ENCODE peak calls at places on chromosomes 7 and 10, in five cellular contexts. One of them, this sample, is unnamed.
A peak's percentile ranks its signal among the peaks of the same experiment; 100 is the strongest.

GRCh38 chr7:78787854-78788253 is 665.6 kb downstream of the MAGI2 start:
- DNase-seq in HFF-Myc: no peak
- DNase-seq in HCEC 1CT: no peak
- DNase-seq in NCI-H2081: no peak
- DNase-seq in cerebellar cortex: no peak
- DNase-seq in this sample: no peak

GRCh38 chr10:19724287-19724686 is 91.9 kb upstream of the PLXDC2 start:
- DNase-seq in NCI-H2081: no peak
- DNase-seq in HCEC 1CT: no peak
- DNase-seq in cerebellar cortex: no peak
- DNase-seq in HFF-Myc: no peak
- DNase-seq in this sample: no peak

GRCh38 chr10:32340596-32341180 is 6.3 kb downstream of the EPC1 start:
- DNase-seq in cerebellar cortex: no peak
- DNase-seq in NCI-H2081: no peak
- DNase-seq in HCEC 1CT: no peak
- DNase-seq in HFF-Myc: no peak
- DNase-seq in this sample: no peak

GRCh38 chr7:17371656-17372524 is 73.4 kb downstream of the AHR start:
- DNase-seq in HCEC 1CT: peak; percentile 97
- DNase-seq in cerebellar cortex: no peak
- DNase-seq in HFF-Myc: peak; percentile 85
- DNase-seq in NCI-H2081: no peak
- DNase-seq in this sample: peak; percentile 68

GRCh38 chr7:102064361-102065025 is 222.2 kb upstream of the SH2B2 start:
- DNase-seq in NCI-H2081: no peak
- DNase-seq in HFF-Myc: no peak
- DNase-seq in HCEC 1CT: no peak
- DNase-seq in cerebellar cortex: peak; percentile 66
- DNase-seq in this sample: no peak

GRCh38 chr7:33832326-33832725 is 73.0 kb upstream of the BMPER start:
- DNase-seq in NCI-H2081: no peak
- DNase-seq in HCEC 1CT: no peak
- DNase-seq in HFF-Myc: no peak
- DNase-seq in cerebellar cortex: no peak
- DNase-seq in this sample: no peak

GRCh38 chr7:117707080-117707479 is 166.2 kb downstream of the CTTNBP2 start:
- DNase-seq in HCEC 1CT: no peak
- DNase-seq in cerebellar cortex: no peak
- DNase-seq in NCI-H2081: no peak
- DNase-seq in HFF-Myc: no peak
- DNase-seq in this sample: no peak

GRCh38 chr10:8596929-8597472 is 542.5 kb downstream of the GATA3 start:
- DNase-seq in cerebellar cortex: no peak
- DNase-seq in HFF-Myc: no peak
- DNase-seq in HCEC 1CT: no peak
- DNase-seq in NCI-H2081: no peak
- DNase-seq in this sample: no peak

GRCh38 chr7:43737467-43738127 is 8.3 kb upstream of the COA1 start:
- DNase-seq in cerebellar cortex: no peak
- DNase-seq in NCI-H2081: no peak
- DNase-seq in HFF-Myc: no peak
- DNase-seq in HCEC 1CT: no peak
- DNase-seq in this sample: no peak

GRCh38 chr7:41771717-41772116 is 68.8 kb upstream of the INHBA start:
- DNase-seq in HCEC 1CT: no peak
- DNase-seq in HFF-Myc: no peak
- DNase-seq in NCI-H2081: no peak
- DNase-seq in cerebellar cortex: no peak
- DNase-seq in this sample: no peak

GRCh38 chr10:10432306-10433035 is 585.2 kb upstream of the CELF2 start:
- DNase-seq in cerebellar cortex: peak; percentile 45
- DNase-seq in HFF-Myc: no peak
- DNase-seq in NCI-H2081: no peak
- DNase-seq in HCEC 1CT: no peak
- DNase-seq in this sample: no peak

GRCh38 chr7:42219447-42219846 is 17.6 kb downstream of the GLI3 start:
- DNase-seq in cerebellar cortex: no peak
- DNase-seq in HCEC 1CT: no peak
- DNase-seq in HFF-Myc: no peak
- DNase-seq in NCI-H2081: no peak
- DNase-seq in this sample: no peak

GRCh38 chr7:107014381-107015023 is 30.0 kb upstream of the PRKAR2B start:
- DNase-seq in cerebellar cortex: no peak
- DNase-seq in HFF-Myc: peak; percentile 11
- DNase-seq in NCI-H2081: no peak
- DNase-seq in HCEC 1CT: peak; percentile 35
- DNase-seq in this sample: no peak

GRCh38 chr10:102186128-102186527 is 33.9 kb downstream of the NOLC1 start:
- DNase-seq in HCEC 1CT: peak; percentile 64
- DNase-seq in HFF-Myc: no peak
- DNase-seq in NCI-H2081: no peak
- DNase-seq in cerebellar cortex: peak; percentile 40
- DNase-seq in this sample: no peak

GRCh38 chr10:48241301-48241700 is 33.2 kb downstream of the FRMPD2 start:
- DNase-seq in HCEC 1CT: no peak
- DNase-seq in cerebellar cortex: no peak
- DNase-seq in NCI-H2081: no peak
- DNase-seq in HFF-Myc: no peak
- DNase-seq in this sample: no peak

GRCh38 chr7:147279951-147280350 is 1163.3 kb downstream of the CNTNAP2 start:
- DNase-seq in NCI-H2081: peak; percentile 65
- DNase-seq in cerebellar cortex: no peak
- DNase-seq in HCEC 1CT: no peak
- DNase-seq in HFF-Myc: no peak
- DNase-seq in this sample: no peak

GRCh38 chr10:239109-239508 is 103.9 kb downstream of the ZMYND11 start:
- DNase-seq in HCEC 1CT: peak; percentile 34
- DNase-seq in NCI-H2081: peak; percentile 28
- DNase-seq in HFF-Myc: no peak
- DNase-seq in cerebellar cortex: no peak
- DNase-seq in this sample: no peak

GRCh38 chr7:41252957-41253356 is 449.9 kb downstream of the INHBA start:
- DNase-seq in cerebellar cortex: no peak
- DNase-seq in HFF-Myc: no peak
- DNase-seq in HCEC 1CT: no peak
- DNase-seq in NCI-H2081: no peak
- DNase-seq in this sample: no peak

GRCh38 chr7:134365341-134366054 is 48.8 kb upstream of the SLC35B4 start:
- DNase-seq in HFF-Myc: no peak
- DNase-seq in cerebellar cortex: no peak
- DNase-seq in HCEC 1CT: peak; percentile 87
- DNase-seq in NCI-H2081: no peak
- DNase-seq in this sample: no peak

GRCh38 chr7:150402671-150403321 is 23.7 kb downstream of the ZNF775 start:
- DNase-seq in HFF-Myc: no peak
- DNase-seq in NCI-H2081: no peak
- DNase-seq in HCEC 1CT: no peak
- DNase-seq in cerebellar cortex: no peak
- DNase-seq in this sample: no peak

GRCh38 chr10:8229153-8229552 is 174.7 kb downstream of the GATA3 start:
- DNase-seq in NCI-H2081: no peak
- DNase-seq in HFF-Myc: no peak
- DNase-seq in HCEC 1CT: no peak
- DNase-seq in cerebellar cortex: no peak
- DNase-seq in this sample: no peak

GRCh38 chr10:132131581-132132250 is 55.0 kb upstream of the DPYSL4 start:
- DNase-seq in NCI-H2081: no peak
- DNase-seq in cerebellar cortex: no peak
- DNase-seq in HCEC 1CT: no peak
- DNase-seq in HFF-Myc: no peak
- DNase-seq in this sample: no peak

GRCh38 chr7:47418910-47419309 is 163.0 kb downstream of the TNS3 start:
- DNase-seq in cerebellar cortex: no peak
- DNase-seq in HFF-Myc: peak; percentile 9
- DNase-seq in HCEC 1CT: peak; percentile 90
- DNase-seq in NCI-H2081: no peak
- DNase-seq in this sample: no peak

GRCh38 chr7:99644436-99644835 is 27.7 kb downstream of the ZSCAN25 start:
- DNase-seq in HCEC 1CT: no peak
- DNase-seq in cerebellar cortex: no peak
- DNase-seq in HFF-Myc: no peak
- DNase-seq in NCI-H2081: no peak
- DNase-seq in this sample: no peak

GRCh38 chr7:157618823-157619606 is 282.2 kb downstream of the DNAJB6 start:
- DNase-seq in cerebellar cortex: no peak
- DNase-seq in HCEC 1CT: no peak
- DNase-seq in NCI-H2081: no peak
- DNase-seq in HFF-Myc: no peak
- DNase-seq in this sample: no peak

GRCh38 chr7:98203261-98203963 is 7.8 kb upstream of the BHLHA15 start:
- DNase-seq in HFF-Myc: no peak
- DNase-seq in cerebellar cortex: no peak
- DNase-seq in NCI-H2081: no peak
- DNase-seq in HCEC 1CT: no peak
- DNase-seq in this sample: no peak

GRCh38 chr7:116924741-116925140 is 28.6 kb upstream of the ST7 start:
- DNase-seq in HCEC 1CT: no peak
- DNase-seq in HFF-Myc: no peak
- DNase-seq in NCI-H2081: no peak
- DNase-seq in cerebellar cortex: no peak
- DNase-seq in this sample: peak; percentile 17

GRCh38 chr7:131370523-131370968 is 42.9 kb downstream of the MKLN1 start:
- DNase-seq in HCEC 1CT: peak; percentile 65
- DNase-seq in HFF-Myc: peak; percentile 20
- DNase-seq in NCI-H2081: no peak
- DNase-seq in cerebellar cortex: peak; percentile 34
- DNase-seq in this sample: no peak

GRCh38 chr10:69327463-69328345 is 49.4 kb downstream of the HK1 start:
- DNase-seq in NCI-H2081: no peak
- DNase-seq in HFF-Myc: no peak
- DNase-seq in HCEC 1CT: peak; percentile 58
- DNase-seq in cerebellar cortex: peak; percentile 82
- DNase-seq in this sample: no peak

GRCh38 chr10:100157140-100157539 is 28.7 kb downstream of the ERLIN1 start:
- DNase-seq in HCEC 1CT: no peak
- DNase-seq in HFF-Myc: no peak
- DNase-seq in NCI-H2081: no peak
- DNase-seq in cerebellar cortex: no peak
- DNase-seq in this sample: no peak

GRCh38 chr10:68331455-68332258 is at the start of gene HNRNPH3:
- DNase-seq in NCI-H2081: peak; percentile 95
- DNase-seq in cerebellar cortex: peak; percentile 96
- DNase-seq in HCEC 1CT: peak; percentile 95
- DNase-seq in HFF-Myc: peak; percentile 90
- DNase-seq in this sample: peak; percentile 96

GRCh38 chr10:95572451-95572850 is 11.3 kb upstream of the SORBS1 start:
- DNase-seq in HCEC 1CT: no peak
- DNase-seq in NCI-H2081: no peak
- DNase-seq in HFF-Myc: no peak
- DNase-seq in cerebellar cortex: no peak
- DNase-seq in this sample: no peak